ENCODE peak calls at places on chromosomes 11 and 22, in ten cellular contexts. One of them, this sample, is unnamed.

GRCh38 chr11:122178795-122179194 is 62.8 kb upstream of the BLID start:
- DNase-seq in NCI-H345: no peak
- DNase-seq in progenitor cell of endocrine pancreas: no peak
- DNase-seq in activated naive CD4-positive, alpha-beta T cell treated with anti-CD3 and anti-CD28 coated beads, Interleukin-2, amount 50 U/mL, for 16 hours: no peak
- DNase-seq in activated CD4-positive, alpha-beta T cell treated with anti-CD3 and anti-CD28 coated beads for 24 hours: no peak
- DNase-seq in CD8-positive, alpha-beta memory T cell: no peak
- DNase-seq in EH: peak
- DNase-seq in activated CD8-positive, alpha-beta memory T cell treated with anti-CD3 and anti-CD28 coated beads for 4 hours: no peak
- DNase-seq in body of pancreas: no peak
- DNase-seq in stimulated activated CD4-positive, alpha-beta T cell treated with anti-CD3 and anti-CD28 coated beads, Interleukin-4, amount 100 ng/mL, for 1 hour: no peak
- DNase-seq in this sample: no peak

GRCh38 chr22:39530692-39531331 is 1.7 kb downstream of the RPS19BP1 start:
- DNase-seq in activated naive CD4-positive, alpha-beta T cell treated with anti-CD3 and anti-CD28 coated beads, Interleukin-2, amount 50 U/mL, for 16 hours: no peak
- DNase-seq in body of pancreas: no peak
- DNase-seq in CD8-positive, alpha-beta memory T cell: no peak
- DNase-seq in activated CD8-positive, alpha-beta memory T cell treated with anti-CD3 and anti-CD28 coated beads for 4 hours: no peak
- DNase-seq in activated CD4-positive, alpha-beta T cell treated with anti-CD3 and anti-CD28 coated beads for 24 hours: no peak
- DNase-seq in stimulated activated CD4-positive, alpha-beta T cell treated with anti-CD3 and anti-CD28 coated beads, Interleukin-4, amount 100 ng/mL, for 1 hour: no peak
- DNase-seq in progenitor cell of endocrine pancreas: no peak
- DNase-seq in EH: peak
- DNase-seq in NCI-H345: no peak
- DNase-seq in this sample: no peak

GRCh38 chr11:27295928-27296327 is 67.1 kb downstream of the CCDC34 start:
- DNase-seq in EH: no peak
- DNase-seq in CD8-positive, alpha-beta memory T cell: no peak
- DNase-seq in progenitor cell of endocrine pancreas: no peak
- DNase-seq in stimulated activated CD4-positive, alpha-beta T cell treated with anti-CD3 and anti-CD28 coated beads, Interleukin-4, amount 100 ng/mL, for 1 hour: no peak
- DNase-seq in activated CD4-positive, alpha-beta T cell treated with anti-CD3 and anti-CD28 coated beads for 24 hours: no peak
- DNase-seq in activated CD8-positive, alpha-beta memory T cell treated with anti-CD3 and anti-CD28 coated beads for 4 hours: no peak
- DNase-seq in activated naive CD4-positive, alpha-beta T cell treated with anti-CD3 and anti-CD28 coated beads, Interleukin-2, amount 50 U/mL, for 16 hours: no peak
- DNase-seq in body of pancreas: no peak
- DNase-seq in NCI-H345: no peak
- DNase-seq in this sample: no peak

GRCh38 chr22:19799322-19800190 is 39.0 kb downstream of the TBX1 start:
- DNase-seq in activated naive CD4-positive, alpha-beta T cell treated with anti-CD3 and anti-CD28 coated beads, Interleukin-2, amount 50 U/mL, for 16 hours: no peak
- DNase-seq in EH: peak
- DNase-seq in NCI-H345: no peak
- DNase-seq in body of pancreas: no peak
- DNase-seq in CD8-positive, alpha-beta memory T cell: no peak
- DNase-seq in progenitor cell of endocrine pancreas: no peak
- DNase-seq in activated CD4-positive, alpha-beta T cell treated with anti-CD3 and anti-CD28 coated beads for 24 hours: no peak
- DNase-seq in activated CD8-positive, alpha-beta memory T cell treated with anti-CD3 and anti-CD28 coated beads for 4 hours: no peak
- DNase-seq in stimulated activated CD4-positive, alpha-beta T cell treated with anti-CD3 and anti-CD28 coated beads, Interleukin-4, amount 100 ng/mL, for 1 hour: no peak
- DNase-seq in this sample: no peak

GRCh38 chr11:1206391-1207271 is 16.2 kb upstream of the MUC5B start:
- DNase-seq in CD8-positive, alpha-beta memory T cell: no peak
- DNase-seq in progenitor cell of endocrine pancreas: peak
- DNase-seq in EH: no peak
- DNase-seq in NCI-H345: no peak
- DNase-seq in activated naive CD4-positive, alpha-beta T cell treated with anti-CD3 and anti-CD28 coated beads, Interleukin-2, amount 50 U/mL, for 16 hours: no peak
- DNase-seq in activated CD4-positive, alpha-beta T cell treated with anti-CD3 and anti-CD28 coated beads for 24 hours: no peak
- DNase-seq in stimulated activated CD4-positive, alpha-beta T cell treated with anti-CD3 and anti-CD28 coated beads, Interleukin-4, amount 100 ng/mL, for 1 hour: no peak
- DNase-seq in body of pancreas: peak
- DNase-seq in activated CD8-positive, alpha-beta memory T cell treated with anti-CD3 and anti-CD28 coated beads for 4 hours: no peak
- DNase-seq in this sample: no peak

GRCh38 chr11:1483445-1483961 is 3.1 kb downstream of the MOB2 start:
- DNase-seq in body of pancreas: peak
- DNase-seq in stimulated activated CD4-positive, alpha-beta T cell treated with anti-CD3 and anti-CD28 coated beads, Interleukin-4, amount 100 ng/mL, for 1 hour: no peak
- DNase-seq in activated CD4-positive, alpha-beta T cell treated with anti-CD3 and anti-CD28 coated beads for 24 hours: no peak
- DNase-seq in activated CD8-positive, alpha-beta memory T cell treated with anti-CD3 and anti-CD28 coated beads for 4 hours: no peak
- DNase-seq in CD8-positive, alpha-beta memory T cell: no peak
- DNase-seq in NCI-H345: no peak
- DNase-seq in EH: no peak
- DNase-seq in progenitor cell of endocrine pancreas: no peak
- DNase-seq in activated naive CD4-positive, alpha-beta T cell treated with anti-CD3 and anti-CD28 coated beads, Interleukin-2, amount 50 U/mL, for 16 hours: no peak
- DNase-seq in this sample: no peak

GRCh38 chr11:61477734-61478148 is 30.8 kb upstream of the LRRC10B start:
- DNase-seq in body of pancreas: peak
- DNase-seq in activated CD8-positive, alpha-beta memory T cell treated with anti-CD3 and anti-CD28 coated beads for 4 hours: peak
- DNase-seq in activated CD4-positive, alpha-beta T cell treated with anti-CD3 and anti-CD28 coated beads for 24 hours: peak
- DNase-seq in NCI-H345: peak
- DNase-seq in CD8-positive, alpha-beta memory T cell: peak
- DNase-seq in progenitor cell of endocrine pancreas: peak
- DNase-seq in EH: peak
- DNase-seq in stimulated activated CD4-positive, alpha-beta T cell treated with anti-CD3 and anti-CD28 coated beads, Interleukin-4, amount 100 ng/mL, for 1 hour: peak
- DNase-seq in activated naive CD4-positive, alpha-beta T cell treated with anti-CD3 and anti-CD28 coated beads, Interleukin-2, amount 50 U/mL, for 16 hours: peak
- DNase-seq in this sample: no peak

GRCh38 chr22:39545310-39546063 is 12.9 kb upstream of the RPS19BP1 start:
- DNase-seq in progenitor cell of endocrine pancreas: peak
- DNase-seq in body of pancreas: peak
- DNase-seq in activated CD8-positive, alpha-beta memory T cell treated with anti-CD3 and anti-CD28 coated beads for 4 hours: peak
- DNase-seq in CD8-positive, alpha-beta memory T cell: peak
- DNase-seq in stimulated activated CD4-positive, alpha-beta T cell treated with anti-CD3 and anti-CD28 coated beads, Interleukin-4, amount 100 ng/mL, for 1 hour: peak
- DNase-seq in activated naive CD4-positive, alpha-beta T cell treated with anti-CD3 and anti-CD28 coated beads, Interleukin-2, amount 50 U/mL, for 16 hours: peak
- DNase-seq in EH: peak
- DNase-seq in activated CD4-positive, alpha-beta T cell treated with anti-CD3 and anti-CD28 coated beads for 24 hours: peak
- DNase-seq in NCI-H345: no peak
- DNase-seq in this sample: no peak

GRCh38 chr22:44210721-44211120 is 30.0 kb downstream of the PARVG start:
- DNase-seq in body of pancreas: no peak
- DNase-seq in activated CD8-positive, alpha-beta memory T cell treated with anti-CD3 and anti-CD28 coated beads for 4 hours: no peak
- DNase-seq in stimulated activated CD4-positive, alpha-beta T cell treated with anti-CD3 and anti-CD28 coated beads, Interleukin-4, amount 100 ng/mL, for 1 hour: no peak
- DNase-seq in progenitor cell of endocrine pancreas: no peak
- DNase-seq in NCI-H345: no peak
- DNase-seq in CD8-positive, alpha-beta memory T cell: no peak
- DNase-seq in activated naive CD4-positive, alpha-beta T cell treated with anti-CD3 and anti-CD28 coated beads, Interleukin-2, amount 50 U/mL, for 16 hours: no peak
- DNase-seq in activated CD4-positive, alpha-beta T cell treated with anti-CD3 and anti-CD28 coated beads for 24 hours: no peak
- DNase-seq in EH: peak
- DNase-seq in this sample: no peak

GRCh38 chr22:23574371-23574811 is 5.7 kb downstream of the IGLL1 start:
- DNase-seq in EH: no peak
- DNase-seq in stimulated activated CD4-positive, alpha-beta T cell treated with anti-CD3 and anti-CD28 coated beads, Interleukin-4, amount 100 ng/mL, for 1 hour: no peak
- DNase-seq in activated naive CD4-positive, alpha-beta T cell treated with anti-CD3 and anti-CD28 coated beads, Interleukin-2, amount 50 U/mL, for 16 hours: no peak
- DNase-seq in body of pancreas: no peak
- DNase-seq in NCI-H345: no peak
- DNase-seq in activated CD8-positive, alpha-beta memory T cell treated with anti-CD3 and anti-CD28 coated beads for 4 hours: no peak
- DNase-seq in progenitor cell of endocrine pancreas: no peak
- DNase-seq in activated CD4-positive, alpha-beta T cell treated with anti-CD3 and anti-CD28 coated beads for 24 hours: no peak
- DNase-seq in CD8-positive, alpha-beta memory T cell: no peak
- DNase-seq in this sample: no peak

GRCh38 chr22:46477967-46478635 is 59.3 kb downstream of the CELSR1 start:
- DNase-seq in stimulated activated CD4-positive, alpha-beta T cell treated with anti-CD3 and anti-CD28 coated beads, Interleukin-4, amount 100 ng/mL, for 1 hour: no peak
- DNase-seq in body of pancreas: no peak
- DNase-seq in activated CD8-positive, alpha-beta memory T cell treated with anti-CD3 and anti-CD28 coated beads for 4 hours: no peak
- DNase-seq in EH: no peak
- DNase-seq in activated CD4-positive, alpha-beta T cell treated with anti-CD3 and anti-CD28 coated beads for 24 hours: no peak
- DNase-seq in NCI-H345: no peak
- DNase-seq in CD8-positive, alpha-beta memory T cell: no peak
- DNase-seq in progenitor cell of endocrine pancreas: no peak
- DNase-seq in activated naive CD4-positive, alpha-beta T cell treated with anti-CD3 and anti-CD28 coated beads, Interleukin-2, amount 50 U/mL, for 16 hours: no peak
- DNase-seq in this sample: no peak

GRCh38 chr11:32213223-32213622 is 122.3 kb downstream of the RCN1 start:
- DNase-seq in progenitor cell of endocrine pancreas: no peak
- DNase-seq in activated CD8-positive, alpha-beta memory T cell treated with anti-CD3 and anti-CD28 coated beads for 4 hours: no peak
- DNase-seq in NCI-H345: no peak
- DNase-seq in body of pancreas: no peak
- DNase-seq in activated CD4-positive, alpha-beta T cell treated with anti-CD3 and anti-CD28 coated beads for 24 hours: no peak
- DNase-seq in activated naive CD4-positive, alpha-beta T cell treated with anti-CD3 and anti-CD28 coated beads, Interleukin-2, amount 50 U/mL, for 16 hours: no peak
- DNase-seq in stimulated activated CD4-positive, alpha-beta T cell treated with anti-CD3 and anti-CD28 coated beads, Interleukin-4, amount 100 ng/mL, for 1 hour: no peak
- DNase-seq in EH: peak
- DNase-seq in CD8-positive, alpha-beta memory T cell: no peak
- DNase-seq in this sample: no peak

GRCh38 chr11:132941024-132941646 is 591.2 kb downstream of the OPCML start:
- DNase-seq in CD8-positive, alpha-beta memory T cell: no peak
- DNase-seq in activated CD4-positive, alpha-beta T cell treated with anti-CD3 and anti-CD28 coated beads for 24 hours: no peak
- DNase-seq in progenitor cell of endocrine pancreas: no peak
- DNase-seq in activated CD8-positive, alpha-beta memory T cell treated with anti-CD3 and anti-CD28 coated beads for 4 hours: no peak
- DNase-seq in stimulated activated CD4-positive, alpha-beta T cell treated with anti-CD3 and anti-CD28 coated beads, Interleukin-4, amount 100 ng/mL, for 1 hour: no peak
- DNase-seq in body of pancreas: peak
- DNase-seq in NCI-H345: peak
- DNase-seq in EH: peak
- DNase-seq in activated naive CD4-positive, alpha-beta T cell treated with anti-CD3 and anti-CD28 coated beads, Interleukin-2, amount 50 U/mL, for 16 hours: no peak
- DNase-seq in this sample: no peak

This sample was measured in iPS DF 6.9.